ENCODE peak calls at places on chromosomes 3 and 15, in eight cellular contexts. Q is hypothalamus; X is RWPE1; E is GM23248; I is amniotic epithelial cell; B is heart right ventricle; M is ELR; L is activated T-cell treated with anti-CD3 and anti-CD28 coated beads, Interleukin-2, amount 50 U/mL, for 24 hours. K is an unnamed sample.

GRCh38 chr3:182148360-182148759 is 436.6 kb downstream of the SOX2 start:
- DNase-seq in Q (no peak), X (no peak), E (no peak), I (no peak), B (no peak), M (no peak), L (no peak), K (no peak)

GRCh38 chr3:126431103-126431534 is 36.4 kb downstream of the CFAP100 start:
- DNase-seq in Q (no peak), X (no peak), E (no peak), I (no peak), B (no peak), M (no peak), L (no peak), K (no peak)

GRCh38 chr15:67064607-67065530 is 533 bp upstream of the SMAD3 start:
- DNase-seq in Q (no peak), X (no peak), E (no peak), I (peak), B (no peak), M (peak), L (peak), K (no peak)

GRCh38 chr3:107661447-107662108 is 138.8 kb downstream of the BBX start:
- DNase-seq in Q (no peak), X (no peak), E (peak), I (peak), B (no peak), M (peak), L (no peak), K (no peak)

GRCh38 chr3:36943601-36944000 is 1.3 kb downstream of the TRANK1 start:
- DNase-seq in Q (no peak), X (no peak), E (peak), I (no peak), B (no peak), M (no peak), L (no peak), K (no peak)

GRCh38 chr15:79167776-79168175 is 77.2 kb upstream of the RASGRF1 start:
- DNase-seq in Q (no peak), X (no peak), E (no peak), I (no peak), B (no peak), M (no peak), L (no peak), K (no peak)

GRCh38 chr3:173660645-173661299 is 263.2 kb downstream of the NLGN1 start:
- DNase-seq in Q (no peak), X (no peak), E (peak), I (no peak), B (no peak), M (peak), L (no peak), K (no peak)

GRCh38 chr3:134378818-134379217 is 4.6 kb upstream of the AMOTL2 start:
- DNase-seq in Q (no peak), X (no peak), E (no peak), I (no peak), B (no peak), M (peak), L (no peak), K (no peak)

GRCh38 chr3:15512173-15512572 is 9.3 kb downstream of the COLQ start:
- DNase-seq in Q (no peak), X (no peak), E (peak), I (no peak), B (peak), M (no peak), L (no peak), K (no peak)

GRCh38 chr15:77577350-77577749 is 55.4 kb downstream of the LINGO1 start:
- DNase-seq in Q (peak), X (no peak), E (no peak), I (no peak), B (no peak), M (no peak), L (no peak), K (no peak)

GRCh38 chr15:75036269-75036668 is 12.9 kb downstream of the PPCDC start:
- DNase-seq in Q (no peak), X (peak), E (peak), I (peak), B (no peak), M (peak), L (no peak), K (peak)

GRCh38 chr3:193987186-193987585 is 148.8 kb upstream of the HES1 start:
- DNase-seq in Q (no peak), X (no peak), E (peak), I (no peak), B (no peak), M (no peak), L (no peak), K (no peak)

GRCh38 chr3:177367783-177368182 is 170.5 kb upstream of the TBL1XR1 start:
- DNase-seq in Q (no peak), X (no peak), E (no peak), I (no peak), B (no peak), M (no peak), L (no peak), K (no peak)

K was measured in HCT116.